ENCODE peak calls at places on chromosomes 6 and 20, in ten cellular contexts. T is lower leg skin; D is BJ; R is thoracic aorta; W is SK-N-SH; V is nephron progenitor cell; F is heart right ventricle; X is fibroblast of lung; P is CD4-positive, alpha-beta T cell; O is A549. H is an unnamed sample.

GRCh38 chr20:56391037-56391436 is 978 bp downstream of the AURKA start:
- DNase-seq in R (no peak), D (no peak), F (no peak), X (no peak), T (no peak), O (no peak), V (no peak), W (no peak), P (no peak), H (no peak)

GRCh38 chr6:168147205-168147738 is 68.3 kb upstream of the FRMD1 start:
- DNase-seq in P (no peak), T (no peak), D (no peak), W (no peak), F (no peak), X (no peak), O (no peak), R (no peak), V (no peak), H (no peak)

GRCh38 chr20:46562373-46563169 is 12.1 kb upstream of the OCSTAMP start:
- DNase-seq in O (peak; percentile 50), F (peak; percentile 74), D (no peak), P (peak; percentile 59), R (peak; percentile 40), T (peak; percentile 69), W (peak; percentile 80), V (peak; percentile 78), X (peak; percentile 71), H (peak; percentile 53)

GRCh38 chr6:120826253-120826652 is 508.0 kb downstream of the TBC1D32 start:
- DNase-seq in X (peak; percentile 1), O (peak; percentile 23), W (peak; percentile 27), R (no peak), V (peak; percentile 59), P (no peak), T (no peak), D (no peak), F (no peak), H (peak; percentile 41)

GRCh38 chr6:165641672-165642156 is 21.3 kb downstream of the PDE10A start:
- DNase-seq in O (peak; percentile 31), W (no peak), F (no peak), D (no peak), X (no peak), V (no peak), P (no peak), R (no peak), T (no peak), H (no peak)

GRCh38 chr20:51760905-51761544 is 7.2 kb downstream of the ATP9A start:
- DNase-seq in V (no peak), O (peak; percentile 79), F (no peak), P (no peak), W (no peak), T (no peak), X (peak; percentile 77), R (no peak), D (no peak), H (no peak)

GRCh38 chr6:3458706-3459421 is 2.0 kb upstream of the SLC22A23 start:
- DNase-seq in O (no peak), D (no peak), R (no peak), T (no peak), P (no peak), X (no peak), F (no peak), V (no peak), W (no peak), H (no peak)

GRCh38 chr6:109939654-109940053 is 38.5 kb upstream of the GPR6 start:
- DNase-seq in T (no peak), F (no peak), W (no peak), D (no peak), V (no peak), O (no peak), X (no peak), P (no peak), R (no peak), H (no peak)

GRCh38 chr20:53157443-53158408 is 185.6 kb downstream of the TSHZ2 start:
- DNase-seq in R (no peak), T (no peak), D (no peak), W (no peak), F (peak; percentile 13), X (peak; percentile 52), O (peak; percentile 77), V (peak; percentile 36), P (no peak), H (no peak)

GRCh38 chr6:154433477-154434241 is 76.8 kb downstream of the CNKSR3 start:
- DNase-seq in V (no peak), D (no peak), O (no peak), P (no peak), R (no peak), W (no peak), T (no peak), F (no peak), X (no peak), H (no peak)

GRCh38 chr6:25359191-25359861 is 80.2 kb downstream of the CARMIL1 start:
- DNase-seq in P (no peak), W (no peak), T (peak; percentile 37), R (peak; percentile 14), X (peak; percentile 76), V (no peak), F (peak; percentile 33), O (peak; percentile 7), D (peak; percentile 80), H (no peak)

GRCh38 chr6:111804627-111805235 is 68.5 kb downstream of the FYN start:
- DNase-seq in T (no peak), P (peak; percentile 53), V (no peak), D (no peak), O (no peak), X (peak; percentile 92), F (no peak), W (no peak), R (no peak), H (no peak)

GRCh38 chr6:168355716-168356522 is 36.3 kb upstream of the DACT2 start:
- DNase-seq in O (peak; percentile 52), D (no peak), P (no peak), R (no peak), F (peak; percentile 46), V (peak; percentile 77), W (peak; percentile 92), T (no peak), X (no peak), H (peak; percentile 53)

GRCh38 chr20:50815162-50815989 is 20.5 kb downstream of the BCAS4 start:
- DNase-seq in X (peak; percentile 71), R (no peak), F (no peak), T (no peak), O (no peak), V (no peak), P (no peak), D (no peak), W (no peak), H (no peak)

GRCh38 chr6:12238191-12238590 is 52.0 kb upstream of the EDN1 start:
- DNase-seq in T (no peak), P (no peak), W (no peak), D (no peak), X (no peak), R (no peak), F (no peak), O (no peak), V (no peak), H (no peak)

GRCh38 chr6:28817808-28818145 is 106.0 kb downstream of the TRIM27 start:
- DNase-seq in R (no peak), D (no peak), X (no peak), W (no peak), P (no peak), F (no peak), O (no peak), V (no peak), T (no peak), H (no peak)

GRCh38 chr20:45892049-45892816 is 1.1 kb downstream of the CTSA start:
- DNase-seq in F (no peak), P (no peak), R (no peak), O (peak; percentile 50), V (no peak), X (peak; percentile 57), W (peak; percentile 39), T (no peak), D (no peak), H (no peak)

GRCh38 chr6:75124983-75125382 is 80.9 kb downstream of the COL12A1 start:
- DNase-seq in T (no peak), D (no peak), F (no peak), X (peak; percentile 31), W (no peak), O (no peak), P (no peak), V (no peak), R (no peak), H (no peak)

GRCh38 chr20:821083-822065 is 12.1 kb upstream of the FAM110A start:
- DNase-seq in T (no peak), V (no peak), R (no peak), P (no peak), O (no peak), W (no peak), F (no peak), D (no peak), X (no peak), H (no peak)

GRCh38 chr20:62893700-62894099 is 32.1 kb upstream of the TCFL5 start:
- DNase-seq in X (no peak), O (peak; percentile 31), V (no peak), P (no peak), T (no peak), W (peak; percentile 57), D (no peak), R (no peak), F (no peak), H (no peak)
- TF ChIP-seq CTCF in X (peak; percentile 4), O (no peak), V (no peak), P (no peak), T (no peak), W (peak; percentile 32), D (peak; percentile 6), R (no peak), F (no peak), H (no peak)

DNA sequence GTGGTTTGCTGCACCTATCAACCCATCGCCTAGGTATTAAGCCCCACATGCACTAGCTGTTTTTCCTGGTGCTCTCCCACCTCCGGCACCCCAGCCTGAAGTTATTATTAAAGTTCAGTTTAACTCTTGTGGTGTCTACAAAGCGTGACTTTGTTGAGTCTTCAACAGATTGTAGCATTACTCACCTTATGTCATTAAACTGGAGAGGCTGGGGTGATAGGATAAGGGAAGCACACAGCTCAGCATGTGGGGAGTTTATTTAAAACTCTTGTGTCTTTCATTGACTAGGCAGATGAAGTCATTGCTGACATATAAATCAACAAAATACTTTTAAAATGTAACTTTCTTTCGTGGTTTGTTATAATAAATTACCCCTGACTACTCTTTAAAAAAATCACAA is 84.7 kb upstream of the GCM1 start:
- DNase-seq in P (no peak), O (no peak), D (no peak), W (no peak), R (no peak), F (no peak), X (no peak), V (no peak), T (no peak), H (no peak)
- TF ChIP-seq CTCF in P (no peak), O (no peak), D (no peak), W (no peak), R (no peak), F (no peak), X (no peak), V (no peak), T (no peak), H (no peak)

GRCh38 chr6:134282816-134283215 is 35.1 kb downstream of the SGK1 start:
- DNase-seq in W (no peak), P (no peak), T (no peak), F (no peak), D (no peak), V (no peak), O (peak; percentile 15), X (peak; percentile 20), R (no peak), H (no peak)
- TF ChIP-seq CTCF in W (no peak), P (no peak), T (no peak), F (no peak), D (no peak), V (no peak), O (no peak), X (no peak), R (no peak), H (no peak)

GRCh38 chr20:42181064-42181463 is 562.9 kb upstream of the CHD6 start:
- DNase-seq in V (no peak), F (no peak), D (no peak), X (no peak), T (no peak), O (no peak), R (no peak), P (no peak), W (no peak), H (no peak)
- TF ChIP-seq CTCF in V (no peak), F (no peak), D (no peak), X (no peak), T (no peak), O (no peak), R (no peak), P (no peak), W (no peak), H (no peak)